ENCODE peak calls at places on chromosome 9, in four cellular contexts. D is OCI-M1, X is IMR-90, Y is left ventricle myocardium superior. Z is an unnamed sample.

GRCh38 chr9:76677481-76678055 is 86.7 kb upstream of the PCA3 start:
- DNase-seq in D (no peak), X (no peak), Y (no peak), Z (no peak)

GRCh38 chr9:69621735-69622460 is 50.3 kb downstream of the APBA1 start:
- DNase-seq in D (no peak), X (no peak), Y (no peak), Z (no peak)

GRCh38 chr9:106718996-106719395 is 144.0 kb upstream of the ZNF462 start:
- DNase-seq in D (no peak), X (peak; percentile 38), Y (no peak), Z (no peak)

GRCh38 chr9:125200216-125201047 is at the start of gene RABEPK:
- DNase-seq in D (peak; percentile 96), X (peak; percentile 93), Y (peak; percentile 96), Z (peak; percentile 75)

GRCh38 chr9:133835273-133835901 is 97.2 kb upstream of the SARDH start:
- DNase-seq in D (no peak), X (no peak), Y (no peak), Z (no peak)

GRCh38 chr9:81613002-81613750 is 76.2 kb downstream of the TLE1 start:
- DNase-seq in D (no peak), X (peak; percentile 98), Y (peak; percentile 59), Z (no peak)

GRCh38 chr9:106689089-106689488 is 173.9 kb upstream of the ZNF462 start:
- DNase-seq in D (no peak), X (no peak), Y (no peak), Z (no peak)

GRCh38 chr9:91029621-91030361 is 228.2 kb downstream of the SYK start:
- DNase-seq in D (no peak), X (no peak), Y (no peak), Z (no peak)

GRCh38 chr9:20552874-20553624 is 69.2 kb downstream of the MLLT3 start:
- DNase-seq in D (peak; percentile 6), X (peak; percentile 25), Y (no peak), Z (no peak)

GRCh38 chr9:114385412-114386181 is 2.2 kb downstream of the AKNA start:
- DNase-seq in D (peak; percentile 89), X (peak; percentile 95), Y (peak; percentile 67), Z (peak; percentile 84)

GRCh38 chr9:110321055-110321454 is 16.6 kb downstream of the TXNDC8 start:
- DNase-seq in D (no peak), X (no peak), Y (no peak), Z (no peak)

GRCh38 chr9:88738708-88739107 is 203.7 kb downstream of the NXNL2 start:
- DNase-seq in D (no peak), X (peak; percentile 71), Y (no peak), Z (no peak)

GRCh38 chr9:98740226-98740881 is 31.6 kb upstream of the GABBR2 start:
- DNase-seq in D (no peak), X (no peak), Y (no peak), Z (no peak)

GRCh38 chr9:89837911-89838310 is 233.1 kb downstream of the GADD45G start:
- DNase-seq in D (no peak), X (no peak), Y (no peak), Z (no peak)

GRCh38 chr9:137482094-137482781 is 23.1 kb upstream of the NSMF start:
- DNase-seq in D (peak; percentile 89), X (peak; percentile 93), Y (peak; percentile 50), Z (no peak)

GRCh38 chr9:8401961-8402701 is 602.6 kb upstream of the DMAC1 start:
- DNase-seq in D (no peak), X (no peak), Y (no peak), Z (no peak)

GRCh38 chr9:126165755-126166154 is 160.9 kb upstream of the MVB12B start:
- DNase-seq in D (no peak), X (no peak), Y (no peak), Z (no peak)

GRCh38 chr9:131160416-131161112 is 35.2 kb downstream of the NUP214 start:
- DNase-seq in D (no peak), X (no peak), Y (no peak), Z (no peak)

GRCh38 chr9:122463828-122464632 is 13.7 kb downstream of the OR1J1 start:
- DNase-seq in D (peak; percentile 74), X (no peak), Y (no peak), Z (no peak)

GRCh38 chr9:118896356-118897000 is 472.8 kb downstream of the BRINP1 start:
- DNase-seq in D (no peak), X (no peak), Y (no peak), Z (no peak)

GRCh38 chr9:12880406-12881016 is 105.7 kb downstream of the LURAP1L start:
- DNase-seq in D (peak; percentile 99), X (peak; percentile 66), Y (no peak), Z (no peak)

GRCh38 chr9:122819791-122820489 is 8.4 kb downstream of the PDCL start:
- DNase-seq in D (no peak), X (peak; percentile 78), Y (no peak), Z (no peak)

GRCh38 chr9:101408374-101409078 is 9.9 kb downstream of the ZNF189 start:
- DNase-seq in D (peak; percentile 34), X (no peak), Y (no peak), Z (no peak)